ENCODE peak calls at places on chromosome 22, in four cellular contexts. N is WTC11, H is K562, V is HepG2. T is an unnamed sample.

GRCh38 chr22:36239150-36239400 is 252 bp downstream of the APOL2 start:
- DNase-seq in N (no peak), H (no peak), V (no peak), T (peak)

GRCh38 chr22:17707526-17707925 is 66.7 kb downstream of the BID start:
- DNase-seq in N (no peak), H (no peak), V (no peak), T (no peak)

GRCh38 chr22:31692186-31692886 is 30.3 kb upstream of the PISD start:
- DNase-seq in N (no peak), H (no peak), V (no peak), T (no peak)

GRCh38 chr22:37080838-37081237 is 28.7 kb downstream of the TMPRSS6 start:
- DNase-seq in N (no peak), H (no peak), V (no peak), T (no peak)

GRCh38 chr22:32801001-32801435 is 487 bp upstream of the TIMP3 start:
- DNase-seq in N (no peak), H (no peak), V (no peak), T (no peak)

GRCh38 chr22:27651486-27651885 is 150.1 kb downstream of the MN1 start:
- DNase-seq in N (no peak), H (no peak), V (no peak), T (no peak)

GRCh38 chr22:37601203-37601539 is 7.5 kb upstream of the GGA1 start:
- DNase-seq in N (no peak), H (no peak), V (no peak), T (no peak)

GRCh38 chr22:39719559-39720450 is 149.3 kb downstream of the CACNA1I start:
- DNase-seq in N (no peak), H (peak), V (no peak), T (no peak)

GRCh38 chr22:44207981-44208317 is 27.2 kb downstream of the PARVG start:
- DNase-seq in N (peak), H (no peak), V (no peak), T (no peak)

GRCh38 chr22:31496735-31497146 is 405 bp downstream of the SFI1 start:
- DNase-seq in N (no peak), H (peak), V (no peak), T (no peak)

GRCh38 chr22:46956498-46957215 is 194.2 kb downstream of the TBC1D22A start:
- DNase-seq in N (no peak), H (no peak), V (no peak), T (no peak)

GRCh38 chr22:46023558-46023981 is 46.6 kb upstream of the WNT7B start:
- DNase-seq in N (peak), H (no peak), V (no peak), T (no peak)

GRCh38 chr22:27836181-27836580 is 34.6 kb upstream of the MN1 start:
- DNase-seq in N (no peak), H (no peak), V (no peak), T (no peak)

DNA sequence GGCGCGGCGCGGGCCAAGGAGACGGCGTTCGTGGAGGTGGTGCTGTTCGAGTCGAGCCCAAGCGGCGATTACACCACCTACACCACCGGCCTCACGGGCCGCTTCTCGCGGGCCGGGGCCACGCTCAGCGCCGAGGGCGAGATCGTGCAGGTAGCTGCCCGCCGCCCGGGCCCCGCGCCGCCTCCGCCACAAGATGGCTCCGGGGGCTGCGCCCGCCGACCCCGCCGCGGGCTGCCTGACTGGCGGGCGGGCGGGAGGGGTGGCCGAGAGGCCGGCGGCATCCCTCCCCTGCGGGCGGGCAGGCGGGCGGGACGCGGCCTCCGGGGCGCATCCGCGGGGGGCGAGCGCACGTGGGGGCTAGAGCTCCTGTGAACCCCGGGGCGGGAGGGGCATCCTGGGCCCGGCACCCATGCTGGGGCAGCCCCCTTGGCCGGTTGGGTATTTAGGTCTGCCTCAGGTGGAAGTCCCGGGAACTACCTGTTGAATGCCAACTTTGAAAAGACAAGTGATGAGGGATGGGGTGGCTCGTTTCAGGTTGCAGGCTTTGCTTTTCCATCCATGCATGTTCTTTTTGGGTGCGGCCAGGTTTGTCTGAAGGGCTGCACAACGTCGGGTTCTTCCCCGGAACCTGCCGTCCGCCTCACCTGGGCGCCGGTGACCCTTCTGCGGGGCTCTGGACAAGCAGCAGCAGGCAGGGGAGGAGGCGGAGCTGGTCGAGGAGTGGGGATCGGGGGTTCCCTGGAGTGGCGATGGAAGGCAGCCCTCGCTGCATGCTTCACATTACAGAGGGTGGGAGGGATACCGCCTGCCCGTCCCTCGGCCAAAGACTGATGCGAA is 763 bp downstream of the ZNRF3 start:
- DNase-seq in N (peak), H (peak), V (no peak), T (peak)
- TF ChIP-seq NR3C1 in N (no peak), H (no peak), V (no peak), T (no peak)

GRCh38 chr22:29780220-29780619 is 13.1 kb downstream of the UQCR10 start:
- DNase-seq in N (no peak), H (no peak), V (no peak), T (no peak)
- TF ChIP-seq NR3C1 in N (no peak), H (no peak), V (no peak), T (no peak)

GRCh38 chr22:18965526-18966421 is 29.7 kb upstream of the PRODH start:
- DNase-seq in N (no peak), H (no peak), V (no peak), T (no peak)
- TF ChIP-seq NR3C1 in N (no peak), H (no peak), V (no peak), T (no peak)

DNA sequence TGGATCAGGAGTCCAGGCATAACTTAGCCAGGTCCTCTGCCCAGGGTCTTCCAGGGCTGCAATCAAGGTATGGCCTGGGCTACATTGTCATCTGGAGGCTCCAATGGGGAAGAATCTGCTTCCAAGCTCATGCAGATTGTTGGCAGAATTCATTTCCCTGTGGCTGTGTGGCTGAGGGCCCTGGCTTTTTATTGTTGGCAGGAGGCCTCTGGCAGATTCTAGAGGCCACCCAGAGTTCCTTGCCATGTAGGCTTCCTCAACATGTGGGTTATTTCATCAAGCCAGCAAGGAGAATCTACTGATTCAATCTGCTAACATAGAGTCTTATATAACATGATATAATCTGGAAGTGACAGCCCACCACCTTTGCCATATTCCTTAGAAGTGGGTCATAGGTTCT is 16.4 kb upstream of the EP300 start:
- DNase-seq in N (no peak), H (no peak), V (no peak), T (no peak)
- TF ChIP-seq NR3C1 in N (no peak), H (no peak), V (no peak), T (no peak)

GRCh38 chr22:19114984-19115552 is 7.1 kb downstream of the DGCR2 start:
- DNase-seq in N (no peak), H (no peak), V (no peak), T (no peak)
- TF ChIP-seq NR3C1 in N (no peak), H (no peak), V (no peak), T (no peak)